ENCODE peak calls at places on chromosome 19, in eight cellular contexts. One of them, this sample, is unnamed.

GRCh38 chr19:40512473-40513344 is 45.9 kb downstream of the SPTBN4 start:
- DNase-seq in activated CD4-positive, CD25-positive, alpha-beta regulatory T cell: no peak
- DNase-seq in stimulated activated CD8-positive, alpha-beta memory T cell treated with anti-CD3 and anti-CD28 coated beads, Interleukin-12 subunit alpha, Interleukin-12 subunit beta, amount 100 ng/mL, for 4 hours: no peak
- DNase-seq in activated CD8-positive, alpha-beta memory T cell treated with anti-CD3 and anti-CD28 coated beads for 1 hour: no peak
- DNase-seq in body of pancreas: no peak
- DNase-seq in B cell: no peak
- DNase-seq in activated naive CD4-positive, alpha-beta T cell: no peak
- DNase-seq in occipital lobe: no peak
- DNase-seq in this sample: no peak

GRCh38 chr19:51687791-51688664 is 5.1 kb upstream of the SPACA6 start:
- DNase-seq in activated CD4-positive, CD25-positive, alpha-beta regulatory T cell: no peak
- DNase-seq in stimulated activated CD8-positive, alpha-beta memory T cell treated with anti-CD3 and anti-CD28 coated beads, Interleukin-12 subunit alpha, Interleukin-12 subunit beta, amount 100 ng/mL, for 4 hours: no peak
- DNase-seq in activated CD8-positive, alpha-beta memory T cell treated with anti-CD3 and anti-CD28 coated beads for 1 hour: no peak
- DNase-seq in body of pancreas: no peak
- DNase-seq in B cell: no peak
- DNase-seq in activated naive CD4-positive, alpha-beta T cell: no peak
- DNase-seq in occipital lobe: peak
- DNase-seq in this sample: no peak

GRCh38 chr19:1944088-1944915 is 3.3 kb downstream of the CSNK1G2 start:
- DNase-seq in activated CD4-positive, CD25-positive, alpha-beta regulatory T cell: no peak
- DNase-seq in stimulated activated CD8-positive, alpha-beta memory T cell treated with anti-CD3 and anti-CD28 coated beads, Interleukin-12 subunit alpha, Interleukin-12 subunit beta, amount 100 ng/mL, for 4 hours: no peak
- DNase-seq in activated CD8-positive, alpha-beta memory T cell treated with anti-CD3 and anti-CD28 coated beads for 1 hour: no peak
- DNase-seq in body of pancreas: no peak
- DNase-seq in B cell: no peak
- DNase-seq in activated naive CD4-positive, alpha-beta T cell: no peak
- DNase-seq in occipital lobe: no peak
- DNase-seq in this sample: no peak

GRCh38 chr19:11535792-11536595 is 2.7 kb upstream of the CNN1 start:
- DNase-seq in activated CD4-positive, CD25-positive, alpha-beta regulatory T cell: peak
- DNase-seq in stimulated activated CD8-positive, alpha-beta memory T cell treated with anti-CD3 and anti-CD28 coated beads, Interleukin-12 subunit alpha, Interleukin-12 subunit beta, amount 100 ng/mL, for 4 hours: peak
- DNase-seq in activated CD8-positive, alpha-beta memory T cell treated with anti-CD3 and anti-CD28 coated beads for 1 hour: peak
- DNase-seq in body of pancreas: peak
- DNase-seq in B cell: peak
- DNase-seq in activated naive CD4-positive, alpha-beta T cell: peak
- DNase-seq in occipital lobe: peak
- DNase-seq in this sample: peak

GRCh38 chr19:1355258-1355973 is 28.3 kb upstream of the NDUFS7 start:
- DNase-seq in activated CD4-positive, CD25-positive, alpha-beta regulatory T cell: no peak
- DNase-seq in stimulated activated CD8-positive, alpha-beta memory T cell treated with anti-CD3 and anti-CD28 coated beads, Interleukin-12 subunit alpha, Interleukin-12 subunit beta, amount 100 ng/mL, for 4 hours: no peak
- DNase-seq in activated CD8-positive, alpha-beta memory T cell treated with anti-CD3 and anti-CD28 coated beads for 1 hour: no peak
- DNase-seq in body of pancreas: no peak
- DNase-seq in B cell: no peak
- DNase-seq in activated naive CD4-positive, alpha-beta T cell: no peak
- DNase-seq in occipital lobe: peak
- DNase-seq in this sample: no peak

GRCh38 chr19:13726323-13726722 is 38.0 kb upstream of the MRI1 start:
- DNase-seq in activated CD4-positive, CD25-positive, alpha-beta regulatory T cell: no peak
- DNase-seq in stimulated activated CD8-positive, alpha-beta memory T cell treated with anti-CD3 and anti-CD28 coated beads, Interleukin-12 subunit alpha, Interleukin-12 subunit beta, amount 100 ng/mL, for 4 hours: no peak
- DNase-seq in activated CD8-positive, alpha-beta memory T cell treated with anti-CD3 and anti-CD28 coated beads for 1 hour: no peak
- DNase-seq in body of pancreas: no peak
- DNase-seq in B cell: no peak
- DNase-seq in activated naive CD4-positive, alpha-beta T cell: no peak
- DNase-seq in occipital lobe: no peak
- DNase-seq in this sample: no peak

GRCh38 chr19:37551123-37551993 is 43.2 kb downstream of the ZNF571 start:
- DNase-seq in activated CD4-positive, CD25-positive, alpha-beta regulatory T cell: peak
- DNase-seq in stimulated activated CD8-positive, alpha-beta memory T cell treated with anti-CD3 and anti-CD28 coated beads, Interleukin-12 subunit alpha, Interleukin-12 subunit beta, amount 100 ng/mL, for 4 hours: peak
- DNase-seq in activated CD8-positive, alpha-beta memory T cell treated with anti-CD3 and anti-CD28 coated beads for 1 hour: peak
- DNase-seq in body of pancreas: no peak
- DNase-seq in B cell: peak
- DNase-seq in activated naive CD4-positive, alpha-beta T cell: no peak
- DNase-seq in occipital lobe: no peak
- DNase-seq in this sample: no peak

GRCh38 chr19:7442423-7442822 is 46.4 kb downstream of the PEX11G start:
- DNase-seq in activated CD4-positive, CD25-positive, alpha-beta regulatory T cell: no peak
- DNase-seq in stimulated activated CD8-positive, alpha-beta memory T cell treated with anti-CD3 and anti-CD28 coated beads, Interleukin-12 subunit alpha, Interleukin-12 subunit beta, amount 100 ng/mL, for 4 hours: no peak
- DNase-seq in activated CD8-positive, alpha-beta memory T cell treated with anti-CD3 and anti-CD28 coated beads for 1 hour: no peak
- DNase-seq in body of pancreas: no peak
- DNase-seq in B cell: no peak
- DNase-seq in activated naive CD4-positive, alpha-beta T cell: no peak
- DNase-seq in occipital lobe: no peak
- DNase-seq in this sample: no peak

GRCh38 chr19:7912144-7912696 is 2.4 kb upstream of the TGFBR3L start:
- DNase-seq in activated CD4-positive, CD25-positive, alpha-beta regulatory T cell: no peak
- DNase-seq in stimulated activated CD8-positive, alpha-beta memory T cell treated with anti-CD3 and anti-CD28 coated beads, Interleukin-12 subunit alpha, Interleukin-12 subunit beta, amount 100 ng/mL, for 4 hours: no peak
- DNase-seq in activated CD8-positive, alpha-beta memory T cell treated with anti-CD3 and anti-CD28 coated beads for 1 hour: no peak
- DNase-seq in body of pancreas: peak
- DNase-seq in B cell: no peak
- DNase-seq in activated naive CD4-positive, alpha-beta T cell: no peak
- DNase-seq in occipital lobe: no peak
- DNase-seq in this sample: no peak

GRCh38 chr19:48636859-48637448 is at the start of gene DBP:
- DNase-seq in activated CD4-positive, CD25-positive, alpha-beta regulatory T cell: no peak
- DNase-seq in stimulated activated CD8-positive, alpha-beta memory T cell treated with anti-CD3 and anti-CD28 coated beads, Interleukin-12 subunit alpha, Interleukin-12 subunit beta, amount 100 ng/mL, for 4 hours: no peak
- DNase-seq in activated CD8-positive, alpha-beta memory T cell treated with anti-CD3 and anti-CD28 coated beads for 1 hour: no peak
- DNase-seq in body of pancreas: no peak
- DNase-seq in B cell: no peak
- DNase-seq in activated naive CD4-positive, alpha-beta T cell: peak
- DNase-seq in occipital lobe: peak
- DNase-seq in this sample: no peak

GRCh38 chr19:38228491-38229439 is 4.7 kb upstream of the DPF1 start:
- DNase-seq in activated CD4-positive, CD25-positive, alpha-beta regulatory T cell: no peak
- DNase-seq in stimulated activated CD8-positive, alpha-beta memory T cell treated with anti-CD3 and anti-CD28 coated beads, Interleukin-12 subunit alpha, Interleukin-12 subunit beta, amount 100 ng/mL, for 4 hours: no peak
- DNase-seq in activated CD8-positive, alpha-beta memory T cell treated with anti-CD3 and anti-CD28 coated beads for 1 hour: no peak
- DNase-seq in body of pancreas: no peak
- DNase-seq in B cell: no peak
- DNase-seq in activated naive CD4-positive, alpha-beta T cell: no peak
- DNase-seq in occipital lobe: peak
- DNase-seq in this sample: no peak

GRCh38 chr19:54882758-54883157 is 8.7 kb downstream of the FCAR start:
- DNase-seq in activated CD4-positive, CD25-positive, alpha-beta regulatory T cell: no peak
- DNase-seq in stimulated activated CD8-positive, alpha-beta memory T cell treated with anti-CD3 and anti-CD28 coated beads, Interleukin-12 subunit alpha, Interleukin-12 subunit beta, amount 100 ng/mL, for 4 hours: no peak
- DNase-seq in activated CD8-positive, alpha-beta memory T cell treated with anti-CD3 and anti-CD28 coated beads for 1 hour: no peak
- DNase-seq in body of pancreas: no peak
- DNase-seq in B cell: no peak
- DNase-seq in activated naive CD4-positive, alpha-beta T cell: no peak
- DNase-seq in occipital lobe: no peak
- DNase-seq in this sample: no peak

GRCh38 chr19:12792048-12792852 is 964 bp downstream of the JUNB start:
- DNase-seq in activated CD4-positive, CD25-positive, alpha-beta regulatory T cell: peak
- DNase-seq in stimulated activated CD8-positive, alpha-beta memory T cell treated with anti-CD3 and anti-CD28 coated beads, Interleukin-12 subunit alpha, Interleukin-12 subunit beta, amount 100 ng/mL, for 4 hours: peak
- DNase-seq in activated CD8-positive, alpha-beta memory T cell treated with anti-CD3 and anti-CD28 coated beads for 1 hour: no peak
- DNase-seq in body of pancreas: peak
- DNase-seq in B cell: peak
- DNase-seq in activated naive CD4-positive, alpha-beta T cell: peak
- DNase-seq in occipital lobe: peak
- DNase-seq in this sample: peak

GRCh38 chr19:927044-927706 is 1.3 kb downstream of the ARID3A start:
- DNase-seq in activated CD4-positive, CD25-positive, alpha-beta regulatory T cell: no peak
- DNase-seq in stimulated activated CD8-positive, alpha-beta memory T cell treated with anti-CD3 and anti-CD28 coated beads, Interleukin-12 subunit alpha, Interleukin-12 subunit beta, amount 100 ng/mL, for 4 hours: no peak
- DNase-seq in activated CD8-positive, alpha-beta memory T cell treated with anti-CD3 and anti-CD28 coated beads for 1 hour: no peak
- DNase-seq in body of pancreas: peak
- DNase-seq in B cell: no peak
- DNase-seq in activated naive CD4-positive, alpha-beta T cell: no peak
- DNase-seq in occipital lobe: no peak
- DNase-seq in this sample: no peak

GRCh38 chr19:16202320-16203255 is 4.9 kb downstream of the AP1M1 start:
- DNase-seq in activated CD4-positive, CD25-positive, alpha-beta regulatory T cell: no peak
- DNase-seq in stimulated activated CD8-positive, alpha-beta memory T cell treated with anti-CD3 and anti-CD28 coated beads, Interleukin-12 subunit alpha, Interleukin-12 subunit beta, amount 100 ng/mL, for 4 hours: no peak
- DNase-seq in activated CD8-positive, alpha-beta memory T cell treated with anti-CD3 and anti-CD28 coated beads for 1 hour: no peak
- DNase-seq in body of pancreas: no peak
- DNase-seq in B cell: no peak
- DNase-seq in activated naive CD4-positive, alpha-beta T cell: no peak
- DNase-seq in occipital lobe: no peak
- DNase-seq in this sample: no peak

GRCh38 chr19:55678121-55678671 is 3.2 kb downstream of the EPN1 start:
- DNase-seq in activated CD4-positive, CD25-positive, alpha-beta regulatory T cell: no peak
- DNase-seq in stimulated activated CD8-positive, alpha-beta memory T cell treated with anti-CD3 and anti-CD28 coated beads, Interleukin-12 subunit alpha, Interleukin-12 subunit beta, amount 100 ng/mL, for 4 hours: no peak
- DNase-seq in activated CD8-positive, alpha-beta memory T cell treated with anti-CD3 and anti-CD28 coated beads for 1 hour: no peak
- DNase-seq in body of pancreas: no peak
- DNase-seq in B cell: peak
- DNase-seq in activated naive CD4-positive, alpha-beta T cell: no peak
- DNase-seq in occipital lobe: no peak
- DNase-seq in this sample: no peak